ENCODE peak calls at places on chromosome 17, in six cellular contexts. C, O, P, X, K and N are unnamed samples. For H3K36me3, the result is how much of the 10 kb centered on the place peaks cover.

GRCh38 chr17:58187675-58188074 is 4.9 kb upstream of the EPX start:
- DNase-seq in C (no peak), O (no peak), P (no peak), X (no peak), K (no peak), N (no peak)

GRCh38 chr17:81553018-81553615 is 964 bp upstream of the FAAP100 start:
- DNase-seq in C (peak), O (peak), P (peak), X (peak), K (peak), N (peak)

GRCh38 chr17:676965-677364 is 37.7 kb downstream of the VPS53 start:
- DNase-seq in C (no peak), O (no peak), P (no peak), X (no peak), K (no peak), N (no peak)

GRCh38 chr17:27807567-27808470 is 7.5 kb upstream of the NOS2 start:
- DNase-seq in C (peak), O (peak), P (peak), X (no peak), K (peak), N (no peak)

GRCh38 chr17:75864448-75864871 is 9.3 kb upstream of the WBP2 start:
- DNase-seq in C (peak), O (peak), P (peak), X (no peak), K (peak), N (peak)

GRCh38 chr17:66507103-66507923 is 204.9 kb downstream of the PRKCA start:
- DNase-seq in C (peak), O (peak), P (no peak), X (peak), K (no peak), N (no peak)

GRCh38 chr17:68346448-68346847 is 55.2 kb downstream of the ARSG start:
- DNase-seq in C (no peak), O (peak), P (peak), X (no peak), K (peak), N (peak)

GRCh38 chr17:34725008-34725407 is 145.6 kb downstream of the TMEM132E start:
- DNase-seq in C (no peak), O (no peak), P (no peak), X (no peak), K (no peak), N (no peak)

GRCh38 chr17:59838196-59838911 is 54.4 kb downstream of the TUBD1 start:
- DNase-seq in C (no peak), O (peak), P (no peak), X (no peak), K (peak), N (no peak)

GRCh38 chr17:29615492-29616299 is 7.0 kb downstream of the CORO6 start:
- DNase-seq in C (peak), O (peak), P (peak), X (no peak), K (peak), N (peak)

GRCh38 chr17:13797863-13798262 is 196.1 kb upstream of the HS3ST3A1 start:
- DNase-seq in C (no peak), O (no peak), P (no peak), X (no peak), K (no peak), N (no peak)

GRCh38 chr17:15108992-15109391 is 156.1 kb downstream of the PMP22 start:
- DNase-seq in C (no peak), O (no peak), P (no peak), X (no peak), K (no peak), N (no peak)

GRCh38 chr17:28536532-28537218 is 15.7 kb downstream of the UNC119 start:
- DNase-seq in C (no peak), O (no peak), P (no peak), X (no peak), K (no peak), N (no peak)

GRCh38 chr17:28908640-28909098 is 5.8 kb upstream of the DHRS13 start:
- DNase-seq in C (no peak), O (peak), P (no peak), X (no peak), K (no peak), N (no peak)

GRCh38 chr17:32323784-32324590 is 18.0 kb downstream of the C17orf75 start:
- DNase-seq in C (peak), O (peak), P (no peak), X (no peak), K (peak), N (no peak)

GRCh38 chr17:27407916-27408846 is 48.1 kb upstream of the KSR1 start:
- DNase-seq in C (no peak), O (no peak), P (no peak), X (peak), K (no peak), N (no peak)

GRCh38 chr17:59330314-59330942 is 1.0 kb upstream of the YPEL2 start:
- DNase-seq in C (peak), O (peak), P (peak), X (peak), K (no peak), N (peak)

GRCh38 chr17:76969598-76970172 is 101.5 kb downstream of the MGAT5B start:
- DNase-seq in C (peak), O (no peak), P (no peak), X (peak), K (no peak), N (no peak)

GRCh38 chr17:71914042-71914441 is 206.8 kb upstream of the SOX9 start:
- DNase-seq in C (no peak), O (no peak), P (no peak), X (no peak), K (no peak), N (no peak)

DNA sequence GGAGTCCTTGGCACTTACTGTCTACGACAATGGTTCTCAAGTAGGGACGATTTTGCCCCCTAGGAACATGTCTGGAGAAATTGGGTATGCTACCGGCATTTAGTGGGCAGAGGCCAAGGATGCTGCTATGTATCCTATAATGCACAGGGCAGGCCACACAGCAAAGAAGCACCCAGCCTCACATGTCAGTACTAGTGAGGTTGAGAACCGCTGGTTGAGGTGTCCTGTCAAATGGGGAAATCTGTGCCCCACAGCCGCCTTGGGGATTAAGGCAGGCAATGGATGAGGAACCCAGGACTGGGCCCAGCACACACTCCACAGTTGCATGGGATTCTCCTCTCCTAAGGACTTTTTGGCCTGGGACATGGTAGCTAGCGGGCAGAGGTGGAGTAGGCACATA is 86.7 kb upstream of the TOB1 start:
- DNase-seq in C (no peak), O (no peak), P (no peak), X (no peak), K (no peak), N (no peak)
- H3K4me3 ChIP-seq in C (no peak), O (no peak), P (no peak), X (no peak), K (no peak), N (no peak)

GRCh38 chr17:31095239-31096105 is 695 bp downstream of the NF1 start:
- DNase-seq in C (peak), O (peak), P (peak), X (peak), K (peak), N (peak)

GRCh38 chr17:31094600-31095238 is at the start of gene NF1:
- DNase-seq in C (peak), O (peak), P (peak), X (peak), K (peak), N (peak)

GRCh38 chr17:31096106-31096436 is 1.3 kb downstream of the NF1 start:
- DNase-seq in C (no peak), O (no peak), P (no peak), X (no peak), K (no peak), N (no peak)

GRCh38 chr17:31100840-31101239 is 6.1 kb downstream of the NF1 start:
- DNase-seq in C (no peak), O (no peak), P (no peak), X (no peak), K (no peak), N (no peak)

GRCh38 chr17:31099051-31099450 is 4.3 kb downstream of the NF1 start:
- DNase-seq in C (no peak), O (no peak), P (no peak), X (no peak), K (no peak), N (no peak)
- H3K36me3 ChIP-seq in C (under half), O (under half), P (under half), X (under half), K (under half), N (under half)

DNA sequence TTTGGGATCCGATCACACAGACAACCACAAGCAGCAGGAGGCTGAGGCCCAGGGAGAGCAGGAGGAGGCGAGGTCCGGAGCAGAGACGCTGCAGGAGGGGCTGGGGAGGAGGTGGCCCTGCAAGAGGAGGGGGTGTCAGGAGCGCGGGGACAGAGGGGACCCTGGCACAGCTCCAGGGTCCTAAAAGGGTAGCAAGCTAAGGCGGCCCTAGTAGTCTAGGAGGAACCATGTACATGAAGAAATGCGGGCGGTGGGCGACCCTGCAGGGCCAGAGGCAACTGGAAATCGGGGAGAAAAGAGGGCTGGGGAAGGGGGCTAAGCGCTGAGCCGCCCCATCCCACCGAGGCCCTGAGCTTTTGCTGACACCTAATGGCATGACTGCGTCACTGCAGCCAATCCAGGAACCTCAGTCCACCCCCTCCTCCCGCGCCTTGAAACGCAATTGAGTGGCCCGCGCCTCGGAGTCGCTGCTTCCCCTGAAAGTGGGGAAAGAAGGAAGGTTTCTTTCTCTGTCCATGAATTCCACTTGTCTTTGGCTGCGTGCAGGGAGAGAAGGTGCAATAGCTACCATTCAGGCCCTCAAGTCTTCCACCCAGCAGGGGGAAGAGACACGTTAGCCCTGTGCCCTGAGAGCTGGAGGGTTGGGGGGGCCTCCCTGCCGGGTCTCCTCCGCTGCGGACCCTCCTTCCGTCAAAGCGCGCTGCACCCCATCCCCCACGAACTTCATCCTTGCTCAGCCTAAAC is 1.8 kb downstream of the ASGR1 start:
- DNase-seq in C (peak), O (peak), P (no peak), X (peak), K (peak), N (peak)
- H3K4me3 ChIP-seq in C (no peak), O (peak), P (no peak), X (peak), K (no peak), N (peak)

DNA sequence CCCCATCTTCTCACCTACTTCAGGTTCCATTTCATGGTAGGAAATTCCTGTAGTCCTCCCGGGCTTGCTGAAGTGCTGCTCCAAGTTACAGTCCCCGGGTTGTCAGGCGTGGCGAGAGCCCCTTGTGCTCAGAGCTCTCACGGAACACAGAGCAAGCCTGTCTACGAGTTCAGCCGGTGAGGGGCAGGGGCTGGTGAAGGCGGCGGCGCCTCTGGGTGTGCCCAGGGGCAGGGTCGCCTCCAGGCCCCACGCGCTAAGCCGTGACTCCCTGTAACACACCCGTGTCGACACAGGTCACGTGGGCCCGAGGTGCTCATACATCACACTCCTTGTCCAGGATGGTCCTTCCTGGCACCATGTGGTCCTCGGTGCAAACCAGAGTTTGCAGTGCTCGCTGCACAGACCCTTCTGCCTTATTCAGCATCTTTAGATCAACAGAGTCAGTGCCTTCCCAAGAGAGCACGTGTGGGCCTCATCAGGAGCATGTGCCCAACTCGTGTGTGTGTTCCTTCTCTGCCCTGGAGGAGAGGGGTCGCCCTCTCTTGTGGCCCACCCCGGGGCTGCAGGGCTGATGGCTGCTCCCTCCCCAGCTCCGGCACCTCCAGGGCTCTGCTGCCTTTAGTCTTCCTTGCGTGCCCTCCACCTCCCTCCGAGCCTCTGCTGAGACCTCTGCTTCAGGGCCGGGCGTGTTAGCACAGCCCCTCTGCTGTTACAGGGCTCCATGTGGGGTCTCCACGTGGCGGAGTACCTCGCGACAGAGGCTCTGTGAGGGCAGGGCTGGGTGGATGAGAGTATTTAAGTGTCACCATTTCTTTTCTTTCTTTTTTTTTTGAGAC is 51.2 kb downstream of the WDR45B start:
- DNase-seq in C (no peak), O (no peak), P (peak), X (no peak), K (no peak), N (no peak)
- H3K36me3 ChIP-seq in C (under half), O (under half), P (under half), X (under half), K (under half), N (under half)

GRCh38 chr17:78357177-78357586 is 2.7 kb downstream of the SOCS3 start:
- DNase-seq in C (peak), O (peak), P (peak), X (peak), K (no peak), N (peak)

GRCh38 chr17:78359216-78359935 is 501 bp downstream of the SOCS3 start:
- DNase-seq in C (peak), O (peak), P (no peak), X (no peak), K (no peak), N (no peak)

GRCh38 chr17:78357687-78358537 is 2.0 kb downstream of the SOCS3 start:
- DNase-seq in C (no peak), O (peak), P (peak), X (peak), K (no peak), N (no peak)

GRCh38 chr17:78359936-78360370 is at the start of gene SOCS3:
- DNase-seq in C (peak), O (peak), P (peak), X (peak), K (peak), N (peak)

DNA sequence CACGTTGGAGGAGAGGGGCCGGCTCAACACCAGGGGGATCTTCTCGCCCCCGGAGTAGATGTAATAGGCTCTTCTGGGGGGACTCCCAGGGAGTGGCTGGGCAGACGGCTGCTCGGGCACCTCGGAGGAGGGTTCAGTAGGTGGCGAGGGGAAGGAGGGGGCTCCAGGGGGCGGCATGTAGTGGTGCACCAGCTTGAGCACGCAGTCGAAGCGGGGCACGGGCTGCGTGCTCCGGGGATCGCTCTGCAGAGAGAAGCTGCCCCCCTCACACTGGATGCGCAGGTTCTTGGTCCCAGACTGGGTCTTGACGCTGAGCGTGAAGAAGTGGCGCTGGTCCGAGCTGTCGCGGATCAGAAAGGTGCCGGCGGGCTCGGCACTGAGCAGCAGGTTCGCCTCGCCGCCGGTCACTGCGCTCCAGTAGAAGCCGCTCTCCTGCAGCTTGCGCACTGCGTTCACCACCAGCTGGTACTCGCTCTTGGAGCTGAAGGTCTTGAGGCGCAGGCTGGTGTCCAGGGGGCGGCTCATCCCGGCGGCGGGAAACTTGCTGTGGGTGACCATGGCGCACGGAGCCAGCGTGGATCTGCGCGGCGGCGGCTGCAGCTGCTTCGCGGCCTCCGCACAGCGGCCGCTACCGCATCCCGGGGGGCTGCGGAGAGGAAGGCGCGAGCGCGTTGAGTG is 1.2 kb downstream of the SOCS3 start:
- DNase-seq in C (peak), O (peak), P (peak), X (no peak), K (no peak), N (peak)
- H3K4me3 ChIP-seq in C (no peak), O (peak), P (peak), X (peak), K (peak), N (peak)